ENCODE peak calls at places on chromosome 22, in seven cellular contexts. I, S, V, R, T, D and C are unnamed samples.

GRCh38 chr22:24175160-24175808 is 6.0 kb upstream of the SUSD2 start:
- DNase-seq in I (peak), D (peak), R (peak), S (peak), T (peak), V (peak), C (no peak)

GRCh38 chr22:20268350-20269012 is 363 bp upstream of the RTN4R start:
- DNase-seq in I (peak), D (peak), V (peak), S (no peak), T (peak), R (peak), C (no peak)

GRCh38 chr22:35099883-35100282 is 33.9 kb downstream of the ISX start:
- DNase-seq in D (no peak), S (no peak), V (no peak), I (no peak), R (no peak), T (no peak), C (no peak)

GRCh38 chr22:43540570-43540969 is 128.8 kb downstream of the MPPED1 start:
- DNase-seq in D (no peak), T (no peak), V (no peak), R (no peak), S (no peak), I (no peak), C (no peak)

GRCh38 chr22:44860311-44860710 is 107.9 kb downstream of the ARHGAP8 start:
- DNase-seq in T (no peak), R (no peak), S (no peak), V (no peak), D (no peak), I (no peak), C (no peak)

GRCh38 chr22:50376064-50376747 is 33.1 kb downstream of the PPP6R2 start:
- DNase-seq in T (no peak), V (no peak), I (no peak), R (no peak), S (no peak), D (no peak), C (no peak)

GRCh38 chr22:44319685-44320084 is 6.9 kb upstream of the SHISAL1 start:
- DNase-seq in S (no peak), T (no peak), V (no peak), D (no peak), R (no peak), I (no peak), C (no peak)

GRCh38 chr22:31431950-31432349 is 32.5 kb downstream of the DRG1 start:
- DNase-seq in V (no peak), I (no peak), D (no peak), T (no peak), R (no peak), S (no peak), C (no peak)

GRCh38 chr22:19876314-19876940 is 21.8 kb upstream of the GNB1L start:
- DNase-seq in T (no peak), V (no peak), D (no peak), S (no peak), R (no peak), I (no peak), C (no peak)

GRCh38 chr22:39718921-39719320 is 148.4 kb downstream of the CACNA1I start:
- DNase-seq in D (no peak), I (no peak), V (no peak), S (no peak), R (no peak), T (no peak), C (no peak)

GRCh38 chr22:46996595-46997310 is 234.3 kb downstream of the TBC1D22A start:
- DNase-seq in S (no peak), I (no peak), V (no peak), D (no peak), R (no peak), T (no peak), C (no peak)

GRCh38 chr22:46769191-46769675 is 6.8 kb downstream of the TBC1D22A start:
- DNase-seq in R (no peak), D (no peak), T (no peak), V (no peak), S (no peak), I (no peak), C (no peak)

GRCh38 chr22:45290410-45290936 is 5.7 kb downstream of the UPK3A start:
- DNase-seq in S (no peak), T (no peak), D (no peak), I (no peak), R (peak), V (no peak), C (peak)

GRCh38 chr22:39681038-39681861 is 110.7 kb downstream of the CACNA1I start:
- DNase-seq in R (no peak), S (no peak), V (no peak), D (no peak), T (no peak), I (no peak), C (no peak)

GRCh38 chr22:29309332-29310064 is 3.0 kb downstream of the GAS2L1 start:
- DNase-seq in V (no peak), T (no peak), S (no peak), I (no peak), D (no peak), R (no peak), C (no peak)

GRCh38 chr22:20779813-20780148 is 5.9 kb downstream of the SERPIND1 start:
- DNase-seq in D (no peak), V (peak), S (no peak), I (no peak), T (no peak), R (peak), C (no peak)

GRCh38 chr22:43109921-43110443 is 568 bp upstream of the BIK start:
- DNase-seq in T (no peak), V (no peak), S (no peak), I (no peak), D (no peak), R (no peak), C (peak)

GRCh38 chr22:33746501-33746928 is 173.8 kb downstream of the LARGE1 start:
- DNase-seq in D (no peak), R (no peak), S (no peak), T (no peak), I (no peak), V (no peak), C (no peak)

GRCh38 chr22:39492186-39492585 is 9.9 kb upstream of the MIEF1 start:
- DNase-seq in R (no peak), D (no peak), T (no peak), S (no peak), I (no peak), V (no peak), C (no peak)

GRCh38 chr22:49790912-49791311 is 36.8 kb downstream of the BRD1 start:
- DNase-seq in R (no peak), I (no peak), T (no peak), V (no peak), D (no peak), S (no peak), C (no peak)

GRCh38 chr22:39511226-39511625 is 9.1 kb upstream of the ATF4 start:
- DNase-seq in R (no peak), I (no peak), D (no peak), S (no peak), T (no peak), V (no peak), C (no peak)

GRCh38 chr22:42889290-42889689 is 32.2 kb upstream of the ARFGAP3 start:
- DNase-seq in V (no peak), T (no peak), D (no peak), S (no peak), R (no peak), I (no peak), C (no peak)

GRCh38 chr22:39364646-39365405 is 15.0 kb downstream of the SYNGR1 start:
- DNase-seq in D (no peak), I (no peak), S (no peak), V (no peak), R (peak), T (no peak), C (no peak)

GRCh38 chr22:29706991-29707390 is 12.8 kb upstream of the CABP7 start:
- DNase-seq in S (no peak), R (no peak), V (no peak), D (no peak), T (no peak), I (no peak), C (no peak)

GRCh38 chr22:35986085-35986484 is 42.5 kb downstream of the RBFOX2 start:
- DNase-seq in R (no peak), D (no peak), T (no peak), V (no peak), S (no peak), I (no peak), C (no peak)

GRCh38 chr22:32796865-32797573 is 4.5 kb upstream of the TIMP3 start:
- DNase-seq in S (peak), D (peak), V (peak), I (peak), T (peak), R (peak), C (no peak)

GRCh38 chr22:41197808-41198585 is 7.1 kb upstream of the L3MBTL2 start:
- DNase-seq in D (no peak), T (no peak), R (peak), S (peak), V (peak), I (peak), C (no peak)

GRCh38 chr22:46657996-46658947 is 38.1 kb downstream of the GRAMD4 start:
- DNase-seq in T (no peak), D (no peak), I (no peak), R (no peak), V (no peak), S (no peak), C (no peak)

GRCh38 chr22:46450931-46451660 is 86.3 kb downstream of the CELSR1 start:
- DNase-seq in T (no peak), V (no peak), D (no peak), S (no peak), I (no peak), R (no peak), C (no peak)

GRCh38 chr22:37304595-37305343 is 22.5 kb downstream of the CYTH4 start:
- DNase-seq in R (peak), T (no peak), S (no peak), D (no peak), V (no peak), I (no peak), C (no peak)

GRCh38 chr22:28819253-28820096 is 19.1 kb upstream of the XBP1 start:
- DNase-seq in V (no peak), S (no peak), T (no peak), D (no peak), R (no peak), I (no peak), C (no peak)

GRCh38 chr22:36010090-36010489 is 18.5 kb downstream of the RBFOX2 start:
- DNase-seq in V (no peak), D (no peak), T (peak), I (no peak), S (no peak), R (no peak), C (no peak)

GRCh38 chr22:40645579-40646197 is 9.2 kb upstream of the MRTFA start:
- DNase-seq in I (no peak), R (no peak), V (no peak), D (no peak), T (no peak), S (no peak), C (no peak)

GRCh38 chr22:37187552-37187890 is 526 bp downstream of the C1QTNF6 start:
- DNase-seq in I (no peak), D (no peak), S (no peak), T (no peak), R (peak), V (no peak), C (no peak)

GRCh38 chr22:48693377-48694135 is 1134.1 kb downstream of the BRD1 start:
- DNase-seq in V (no peak), D (no peak), I (no peak), S (no peak), R (no peak), T (no peak), C (no peak)

GRCh38 chr22:26502688-26503561 is 9.3 kb downstream of the TFIP11 start:
- DNase-seq in I (peak), R (peak), V (no peak), D (peak), S (peak), T (no peak), C (no peak)

GRCh38 chr22:42685941-42686666 is 34.6 kb downstream of the A4GALT start:
- DNase-seq in R (peak), T (no peak), D (no peak), I (no peak), V (no peak), S (no peak), C (no peak)

GRCh38 chr22:35506259-35506570 is 34.4 kb upstream of the RASD2 start:
- DNase-seq in V (no peak), I (no peak), S (no peak), R (no peak), T (no peak), D (no peak), C (no peak)

GRCh38 chr22:24107668-24108067 is 73.6 kb upstream of the SUSD2 start:
- DNase-seq in D (no peak), R (no peak), V (peak), I (peak), S (no peak), T (no peak), C (peak)